ENCODE peak calls at places on chromosome 16, in nine cellular contexts. One of them, this sample, is unnamed. For H3K27me3, the result is how much of the 10 kb centered on the place peaks cover.

GRCh38 chr16:88908307-88908706 is 41.8 kb upstream of the PABPN1L start:
- DNase-seq in body of pancreas: no peak
- DNase-seq in ovary: no peak
- DNase-seq in lower lobe of right lung: no peak
- DNase-seq in GM23338: no peak
- DNase-seq in endodermal cell: no peak
- DNase-seq in psoas muscle: no peak
- DNase-seq in heart right ventricle: no peak
- DNase-seq in fibroblast of lung: no peak
- DNase-seq in this sample: no peak

GRCh38 chr16:12646490-12647274 is 157.0 kb downstream of the CPPED1 start:
- DNase-seq in ovary: no peak
- DNase-seq in lower lobe of right lung: no peak
- DNase-seq in fibroblast of lung: peak
- DNase-seq in endodermal cell: no peak
- DNase-seq in psoas muscle: no peak
- DNase-seq in GM23338: no peak
- DNase-seq in heart right ventricle: no peak
- DNase-seq in body of pancreas: peak
- DNase-seq in this sample: no peak

GRCh38 chr16:88681084-88681680 is 5.1 kb downstream of the SNAI3 start:
- DNase-seq in fibroblast of lung: no peak
- DNase-seq in psoas muscle: peak
- DNase-seq in body of pancreas: peak
- DNase-seq in heart right ventricle: no peak
- DNase-seq in lower lobe of right lung: peak
- DNase-seq in GM23338: peak
- DNase-seq in ovary: no peak
- DNase-seq in endodermal cell: peak
- DNase-seq in this sample: peak

GRCh38 chr16:48834576-48834975 is 224.6 kb upstream of the N4BP1 start:
- DNase-seq in lower lobe of right lung: no peak
- DNase-seq in GM23338: peak
- DNase-seq in ovary: no peak
- DNase-seq in heart right ventricle: no peak
- DNase-seq in endodermal cell: peak
- DNase-seq in body of pancreas: no peak
- DNase-seq in psoas muscle: no peak
- DNase-seq in fibroblast of lung: no peak
- DNase-seq in this sample: no peak

GRCh38 chr16:85309656-85310587 is 197.7 kb upstream of the CIBAR2 start:
- DNase-seq in fibroblast of lung: no peak
- DNase-seq in body of pancreas: peak
- DNase-seq in psoas muscle: peak
- DNase-seq in ovary: no peak
- DNase-seq in heart right ventricle: no peak
- DNase-seq in endodermal cell: peak
- DNase-seq in GM23338: peak
- DNase-seq in lower lobe of right lung: peak
- DNase-seq in this sample: peak

GRCh38 chr16:73171901-73172619 is 124.1 kb upstream of the ZFHX3 start:
- DNase-seq in lower lobe of right lung: no peak
- DNase-seq in body of pancreas: peak
- DNase-seq in endodermal cell: peak
- DNase-seq in GM23338: no peak
- DNase-seq in ovary: no peak
- DNase-seq in fibroblast of lung: no peak
- DNase-seq in psoas muscle: no peak
- DNase-seq in heart right ventricle: peak
- DNase-seq in this sample: no peak

GRCh38 chr16:58464047-58464915 is 35.7 kb upstream of the NDRG4 start:
- DNase-seq in ovary: no peak
- DNase-seq in GM23338: peak
- DNase-seq in body of pancreas: peak
- DNase-seq in endodermal cell: peak
- DNase-seq in lower lobe of right lung: no peak
- DNase-seq in psoas muscle: no peak
- DNase-seq in fibroblast of lung: no peak
- DNase-seq in heart right ventricle: peak
- DNase-seq in this sample: no peak

GRCh38 chr16:56198044-56198754 is 6.9 kb downstream of the GNAO1 start:
- DNase-seq in body of pancreas: no peak
- DNase-seq in lower lobe of right lung: no peak
- DNase-seq in heart right ventricle: no peak
- DNase-seq in GM23338: no peak
- DNase-seq in endodermal cell: no peak
- DNase-seq in ovary: no peak
- DNase-seq in fibroblast of lung: no peak
- DNase-seq in psoas muscle: no peak
- DNase-seq in this sample: no peak

GRCh38 chr16:55256412-55257016 is 67.5 kb upstream of the IRX6 start:
- DNase-seq in fibroblast of lung: no peak
- DNase-seq in ovary: no peak
- DNase-seq in lower lobe of right lung: no peak
- DNase-seq in heart right ventricle: no peak
- DNase-seq in endodermal cell: no peak
- DNase-seq in GM23338: no peak
- DNase-seq in body of pancreas: no peak
- DNase-seq in psoas muscle: no peak
- DNase-seq in this sample: no peak

GRCh38 chr16:4241601-4242270 is at the start of gene SRL:
- DNase-seq in endodermal cell: no peak
- DNase-seq in psoas muscle: peak
- DNase-seq in fibroblast of lung: no peak
- DNase-seq in lower lobe of right lung: no peak
- DNase-seq in ovary: no peak
- DNase-seq in heart right ventricle: no peak
- DNase-seq in body of pancreas: no peak
- DNase-seq in GM23338: no peak
- DNase-seq in this sample: no peak

GRCh38 chr16:81279375-81279774 is 35.4 kb upstream of the GAN start:
- DNase-seq in fibroblast of lung: peak
- DNase-seq in endodermal cell: no peak
- DNase-seq in lower lobe of right lung: no peak
- DNase-seq in GM23338: no peak
- DNase-seq in body of pancreas: no peak
- DNase-seq in psoas muscle: no peak
- DNase-seq in ovary: no peak
- DNase-seq in heart right ventricle: no peak
- DNase-seq in this sample: no peak

GRCh38 chr16:86577314-86577971 is 906 bp upstream of the FOXL1 start:
- DNase-seq in body of pancreas: no peak
- DNase-seq in heart right ventricle: no peak
- DNase-seq in ovary: no peak
- DNase-seq in psoas muscle: no peak
- DNase-seq in lower lobe of right lung: no peak
- DNase-seq in fibroblast of lung: peak
- DNase-seq in GM23338: peak
- DNase-seq in endodermal cell: peak
- DNase-seq in this sample: no peak

GRCh38 chr16:86924537-86924936 is 346.2 kb downstream of the FOXL1 start:
- DNase-seq in endodermal cell: no peak
- DNase-seq in psoas muscle: no peak
- DNase-seq in fibroblast of lung: peak
- DNase-seq in GM23338: no peak
- DNase-seq in heart right ventricle: no peak
- DNase-seq in lower lobe of right lung: no peak
- DNase-seq in ovary: no peak
- DNase-seq in body of pancreas: no peak
- DNase-seq in this sample: no peak

GRCh38 chr16:9351440-9351839 is 260.0 kb downstream of the HAPSTR1 start:
- DNase-seq in fibroblast of lung: no peak
- DNase-seq in ovary: no peak
- DNase-seq in heart right ventricle: no peak
- DNase-seq in endodermal cell: no peak
- DNase-seq in body of pancreas: peak
- DNase-seq in psoas muscle: no peak
- DNase-seq in lower lobe of right lung: no peak
- DNase-seq in GM23338: no peak
- DNase-seq in this sample: no peak

GRCh38 chr16:75251280-75252048 is at the start of gene BCAR1:
- DNase-seq in fibroblast of lung: peak
- DNase-seq in ovary: peak
- DNase-seq in lower lobe of right lung: peak
- DNase-seq in psoas muscle: peak
- DNase-seq in endodermal cell: peak
- DNase-seq in body of pancreas: peak
- DNase-seq in heart right ventricle: peak
- DNase-seq in GM23338: peak
- DNase-seq in this sample: no peak

GRCh38 chr16:57986196-57986595 is 14.3 kb downstream of the ZNF319 start:
- DNase-seq in GM23338: no peak
- DNase-seq in psoas muscle: no peak
- DNase-seq in heart right ventricle: no peak
- DNase-seq in body of pancreas: no peak
- DNase-seq in endodermal cell: peak
- DNase-seq in lower lobe of right lung: no peak
- DNase-seq in ovary: no peak
- DNase-seq in fibroblast of lung: no peak
- DNase-seq in this sample: no peak

GRCh38 chr16:86676216-86676800 is 98.0 kb downstream of the FOXL1 start:
- DNase-seq in GM23338: no peak
- DNase-seq in lower lobe of right lung: no peak
- DNase-seq in endodermal cell: no peak
- DNase-seq in ovary: no peak
- DNase-seq in fibroblast of lung: peak
- DNase-seq in body of pancreas: no peak
- DNase-seq in heart right ventricle: no peak
- DNase-seq in psoas muscle: no peak
- DNase-seq in this sample: no peak

GRCh38 chr16:65069090-65069489 is 52.8 kb downstream of the CDH11 start:
- DNase-seq in psoas muscle: no peak
- DNase-seq in body of pancreas: no peak
- DNase-seq in lower lobe of right lung: no peak
- DNase-seq in fibroblast of lung: peak
- DNase-seq in endodermal cell: no peak
- DNase-seq in heart right ventricle: no peak
- DNase-seq in ovary: no peak
- DNase-seq in GM23338: no peak
- DNase-seq in this sample: no peak

GRCh38 chr16:72898216-72898825 is 149.6 kb downstream of the ZFHX3 start:
- DNase-seq in lower lobe of right lung: no peak
- DNase-seq in heart right ventricle: no peak
- DNase-seq in GM23338: no peak
- DNase-seq in endodermal cell: no peak
- DNase-seq in fibroblast of lung: no peak
- DNase-seq in ovary: no peak
- DNase-seq in body of pancreas: no peak
- DNase-seq in psoas muscle: no peak
- DNase-seq in this sample: no peak

GRCh38 chr16:72312862-72313261 is 140.9 kb upstream of the PMFBP1 start:
- DNase-seq in GM23338: peak
- DNase-seq in heart right ventricle: no peak
- DNase-seq in lower lobe of right lung: no peak
- DNase-seq in fibroblast of lung: peak
- DNase-seq in body of pancreas: no peak
- DNase-seq in psoas muscle: no peak
- DNase-seq in ovary: no peak
- DNase-seq in endodermal cell: no peak
- DNase-seq in this sample: no peak

DNA sequence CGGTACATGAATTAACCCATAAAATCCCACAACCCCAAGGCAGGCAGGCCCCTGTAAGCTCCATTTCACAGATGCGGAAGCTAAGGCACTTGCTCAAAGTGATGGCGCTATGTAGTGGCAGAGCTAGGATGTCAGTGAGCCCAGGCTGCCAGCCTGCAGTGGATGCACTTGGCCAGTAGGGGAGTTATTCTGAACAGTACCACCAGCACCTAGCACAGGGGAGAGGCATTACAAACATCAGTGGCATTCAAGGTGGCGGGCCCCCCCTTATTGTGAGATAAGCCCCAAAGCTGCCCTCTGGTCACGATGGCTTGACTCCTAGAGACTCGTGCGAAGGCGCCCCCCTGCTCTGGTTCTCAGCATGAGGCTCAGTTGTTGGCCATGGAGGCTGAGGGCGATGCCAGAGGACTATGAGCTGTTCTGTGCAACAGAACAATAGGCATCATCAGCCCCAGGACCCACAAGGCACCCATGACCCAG is 33.8 kb downstream of the GTF3C1 start:
- DNase-seq in ovary: no peak
- DNase-seq in GM23338: peak
- DNase-seq in fibroblast of lung: no peak
- DNase-seq in endodermal cell: peak
- DNase-seq in body of pancreas: peak
- DNase-seq in psoas muscle: peak
- DNase-seq in heart right ventricle: peak
- DNase-seq in lower lobe of right lung: no peak
- DNase-seq in this sample: peak
- TF ChIP-seq CTCF in ovary: no peak
- TF ChIP-seq CTCF in GM23338: peak
- TF ChIP-seq CTCF in fibroblast of lung: peak
- TF ChIP-seq CTCF in endodermal cell: peak
- TF ChIP-seq CTCF in body of pancreas: peak
- TF ChIP-seq CTCF in psoas muscle: peak
- TF ChIP-seq CTCF in heart right ventricle: peak
- TF ChIP-seq CTCF in lower lobe of right lung: peak
- TF ChIP-seq CTCF in this sample: peak

GRCh38 chr16:700684-701584 is 4.7 kb downstream of the FBXL16 start:
- DNase-seq in psoas muscle: no peak
- DNase-seq in lower lobe of right lung: no peak
- DNase-seq in fibroblast of lung: no peak
- DNase-seq in GM23338: peak
- DNase-seq in endodermal cell: peak
- DNase-seq in body of pancreas: peak
- DNase-seq in ovary: no peak
- DNase-seq in heart right ventricle: no peak
- DNase-seq in this sample: peak
- H3K27me3 ChIP-seq in psoas muscle: under half
- H3K27me3 ChIP-seq in lower lobe of right lung: half or more
- H3K27me3 ChIP-seq in fibroblast of lung: under half
- H3K27me3 ChIP-seq in GM23338: half or more
- H3K27me3 ChIP-seq in endodermal cell: half or more
- H3K27me3 ChIP-seq in body of pancreas: under half
- H3K27me3 ChIP-seq in ovary: under half
- H3K27me3 ChIP-seq in heart right ventricle: half or more
- H3K27me3 ChIP-seq in this sample: under half

DNA sequence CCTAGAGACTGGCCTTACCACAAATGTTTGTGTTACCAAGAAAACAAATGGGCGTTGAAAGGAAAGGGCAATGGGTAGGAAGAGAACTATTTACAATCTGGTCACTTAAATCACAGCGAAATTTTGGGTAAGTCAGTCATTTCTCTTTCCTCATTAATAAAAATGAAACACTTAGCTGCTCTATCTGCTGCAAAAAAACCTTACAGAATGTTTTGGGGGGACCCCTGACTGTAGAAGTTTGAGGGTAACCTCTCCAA is 742 bp upstream of the NUTF2 start:
- DNase-seq in body of pancreas: no peak
- DNase-seq in lower lobe of right lung: no peak
- DNase-seq in ovary: no peak
- DNase-seq in endodermal cell: no peak
- DNase-seq in fibroblast of lung: no peak
- DNase-seq in psoas muscle: no peak
- DNase-seq in heart right ventricle: no peak
- DNase-seq in GM23338: no peak
- DNase-seq in this sample: no peak
- H3K27ac ChIP-seq in body of pancreas: peak
- H3K27ac ChIP-seq in lower lobe of right lung: peak
- H3K27ac ChIP-seq in ovary: peak
- H3K27ac ChIP-seq in endodermal cell: peak
- H3K27ac ChIP-seq in fibroblast of lung: peak
- H3K27ac ChIP-seq in psoas muscle: peak
- H3K27ac ChIP-seq in heart right ventricle: peak
- H3K27ac ChIP-seq in GM23338: peak
- H3K27ac ChIP-seq in this sample: peak

GRCh38 chr16:50884066-50884860 is 142.4 kb downstream of the CYLD start:
- DNase-seq in psoas muscle: no peak
- DNase-seq in lower lobe of right lung: no peak
- DNase-seq in GM23338: peak
- DNase-seq in fibroblast of lung: no peak
- DNase-seq in heart right ventricle: no peak
- DNase-seq in endodermal cell: peak
- DNase-seq in body of pancreas: no peak
- DNase-seq in ovary: no peak
- DNase-seq in this sample: peak
- TF ChIP-seq CTCF in psoas muscle: no peak
- TF ChIP-seq CTCF in lower lobe of right lung: peak
- TF ChIP-seq CTCF in GM23338: peak
- TF ChIP-seq CTCF in fibroblast of lung: no peak
- TF ChIP-seq CTCF in heart right ventricle: no peak
- TF ChIP-seq CTCF in endodermal cell: peak
- TF ChIP-seq CTCF in body of pancreas: no peak
- TF ChIP-seq CTCF in ovary: no peak
- TF ChIP-seq CTCF in this sample: peak